ENCODE peak calls at places on chromosomes 2 and 18, in four cellular contexts. U is neural progenitor cell, J is pancreas, Q is IMR-90. X is an unnamed sample. For H3K27me3, the result is how much of the 10 kb centered on the place peaks cover.

GRCh38 chr2:200156140-200156858 is 150.2 kb upstream of the SPATS2L start:
- DNase-seq in U (no peak), J (no peak), Q (peak), X (no peak)

GRCh38 chr2:204335642-204336041 is 209.6 kb upstream of the PARD3B start:
- DNase-seq in U (no peak), J (no peak), Q (no peak), X (no peak)

GRCh38 chr2:184006998-184007397 is 591.3 kb upstream of the ZNF804A start:
- DNase-seq in U (no peak), J (no peak), Q (no peak), X (no peak)

GRCh38 chr18:49648326-49648725 is 86.5 kb downstream of the LIPG start:
- DNase-seq in U (no peak), J (no peak), Q (no peak), X (no peak)

GRCh38 chr2:25822190-25823117 is 55.8 kb downstream of the ASXL2 start:
- DNase-seq in U (peak), J (peak), Q (no peak), X (peak)

GRCh38 chr2:54560146-54560881 is 104.2 kb downstream of the SPTBN1 start:
- DNase-seq in U (peak), J (no peak), Q (peak), X (peak)

GRCh38 chr2:44932564-44933392 is 8.7 kb upstream of the SIX3 start:
- DNase-seq in U (peak), J (no peak), Q (no peak), X (no peak)

GRCh38 chr2:7437122-7437521 is 519.9 kb downstream of the RNF144A start:
- DNase-seq in U (no peak), J (no peak), Q (no peak), X (no peak)

GRCh38 chr2:191649519-191649918 is 28.4 kb upstream of the NABP1 start:
- DNase-seq in U (no peak), J (no peak), Q (no peak), X (no peak)

GRCh38 chr18:45252474-45252873 is 362.8 kb upstream of the SLC14A2 start:
- DNase-seq in U (no peak), J (no peak), Q (no peak), X (no peak)

GRCh38 chr18:35695803-35696202 is 114.3 kb downstream of the GALNT1 start:
- DNase-seq in U (no peak), J (peak), Q (no peak), X (no peak)

GRCh38 chr2:55311444-55311870 is 42.4 kb upstream of the MTIF2 start:
- DNase-seq in U (no peak), J (no peak), Q (peak), X (peak)

GRCh38 chr2:8633735-8634313 is 48.0 kb upstream of the ID2 start:
- DNase-seq in U (no peak), J (peak), Q (peak), X (no peak)

DNA sequence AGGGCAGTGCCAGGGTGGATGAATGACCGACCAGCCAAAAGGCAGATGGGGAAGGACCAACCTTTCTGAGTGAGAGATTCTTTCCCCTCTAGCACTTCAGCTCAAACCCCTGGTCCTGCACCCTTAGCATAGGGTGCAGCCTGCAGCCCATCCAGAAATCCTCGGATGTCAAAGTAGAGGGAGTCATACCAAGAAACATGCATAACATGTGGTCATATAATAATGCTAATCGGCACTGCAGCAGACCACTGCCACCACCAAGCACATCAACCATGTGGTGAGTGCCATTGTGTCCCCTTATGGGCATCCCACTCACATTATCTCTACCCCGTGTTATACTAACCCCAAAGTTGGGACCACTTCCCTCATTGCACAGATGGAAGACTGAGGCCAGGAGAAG is 17.7 kb downstream of the ATOH8 start:
- DNase-seq in U (no peak), J (no peak), Q (no peak), X (no peak)
- H3K4me3 ChIP-seq in U (no peak), J (no peak), Q (no peak), X (no peak)

GRCh38 chr2:47653909-47654789 is 128.8 kb upstream of the MSH6 start:
- DNase-seq in U (peak), J (no peak), Q (peak), X (peak)
- TF ChIP-seq CTCF in U (peak), J (no peak), Q (peak), X (peak)

DNA sequence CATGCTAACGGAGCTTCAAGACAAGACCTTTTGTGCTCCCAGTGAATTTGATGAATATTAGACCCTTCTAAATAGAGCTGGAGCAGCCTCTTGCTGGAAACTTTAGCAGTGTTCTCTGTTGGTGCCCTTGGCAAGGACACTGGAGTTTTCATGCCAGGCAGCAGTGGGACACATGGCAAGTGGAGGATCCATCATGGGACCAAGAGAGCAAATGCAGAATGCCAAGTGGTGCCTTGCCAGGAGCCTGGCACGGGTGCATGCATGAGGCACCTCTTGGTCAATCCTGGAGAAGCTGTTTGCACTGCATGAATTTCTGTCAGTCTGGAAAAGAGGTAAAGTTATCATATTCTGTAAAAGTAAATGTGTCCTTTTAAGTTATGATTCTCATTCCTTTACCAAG is 59.1 kb downstream of the NETO1 start:
- DNase-seq in U (no peak), J (no peak), Q (no peak), X (no peak)
- H3K27me3 ChIP-seq in U (under half), J (under half), Q (under half), X (under half)

GRCh38 chr2:20448246-20449046 is 1.6 kb downstream of the RHOB start:
- DNase-seq in U (peak), J (no peak), Q (peak), X (no peak)

GRCh38 chr2:20450201-20451108 is 3.6 kb downstream of the RHOB start:
- DNase-seq in U (peak), J (no peak), Q (peak), X (no peak)

GRCh38 chr2:20447437-20448245 is 767 bp downstream of the RHOB start:
- DNase-seq in U (peak), J (peak), Q (peak), X (peak)

GRCh38 chr2:20451346-20451745 is 4.5 kb downstream of the RHOB start:
- DNase-seq in U (no peak), J (no peak), Q (peak), X (no peak)

DNA sequence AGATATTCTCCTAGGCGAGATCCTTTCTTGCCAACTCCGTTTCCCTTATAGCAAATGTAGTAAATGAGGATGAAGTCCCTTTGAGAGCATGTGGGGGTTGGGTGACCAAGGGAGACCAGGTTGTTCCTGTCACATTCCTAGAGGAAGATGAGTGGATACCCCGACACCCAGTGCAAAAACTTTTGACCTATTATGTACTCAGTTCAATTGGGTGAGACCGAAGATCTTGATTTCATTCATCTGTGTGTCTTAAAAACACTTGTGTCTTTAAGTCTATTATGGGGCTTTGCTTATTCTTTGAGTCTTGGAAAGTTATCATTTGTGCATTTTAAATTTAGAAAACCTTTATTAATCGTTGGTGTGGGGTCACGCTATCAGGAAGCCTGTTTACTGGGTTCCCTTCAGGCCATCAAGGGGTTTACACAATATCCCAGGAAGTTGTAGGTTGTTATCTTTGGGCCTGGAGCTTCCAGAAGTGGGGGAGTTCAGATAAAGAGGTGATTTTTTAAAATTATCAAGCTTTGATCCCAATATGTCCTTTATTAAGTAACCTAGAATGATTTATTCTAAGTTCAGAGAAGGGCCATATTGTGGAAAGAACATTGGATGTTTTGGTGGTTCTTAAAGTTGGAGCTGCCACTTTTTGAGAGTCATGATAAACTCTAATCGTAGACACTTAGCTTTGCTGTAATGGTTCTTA is 2.8 kb downstream of the RHOB start:
- DNase-seq in U (no peak), J (no peak), Q (peak), X (no peak)
- H3K4me3 ChIP-seq in U (no peak), J (peak), Q (peak), X (no peak)

GRCh38 chr2:96816127-96816835 is at the start of gene CNNM3:
- DNase-seq in U (peak), J (peak), Q (peak), X (peak)
- TF ChIP-seq CTCF in U (peak), J (peak), Q (peak), X (peak)

GRCh38 chr2:149658553-149658952 is 71.0 kb upstream of the MMADHC start:
- DNase-seq in U (no peak), J (no peak), Q (no peak), X (no peak)
- H3K27me3 ChIP-seq in U (under half), J (under half), Q (under half), X (under half)

GRCh38 chr2:2662847-2663356 is 331.8 kb upstream of the MYT1L start:
- DNase-seq in U (no peak), J (no peak), Q (no peak), X (no peak)

GRCh38 chr2:2663401-2664036 is 332.4 kb upstream of the MYT1L start:
- DNase-seq in U (no peak), J (no peak), Q (peak), X (no peak)

GRCh38 chr2:2664989-2665833 is 334.1 kb upstream of the MYT1L start:
- DNase-seq in U (peak), J (no peak), Q (peak), X (no peak)

GRCh38 chr2:2660789-2661355 is 329.8 kb upstream of the MYT1L start:
- DNase-seq in U (no peak), J (no peak), Q (peak), X (no peak)

DNA sequence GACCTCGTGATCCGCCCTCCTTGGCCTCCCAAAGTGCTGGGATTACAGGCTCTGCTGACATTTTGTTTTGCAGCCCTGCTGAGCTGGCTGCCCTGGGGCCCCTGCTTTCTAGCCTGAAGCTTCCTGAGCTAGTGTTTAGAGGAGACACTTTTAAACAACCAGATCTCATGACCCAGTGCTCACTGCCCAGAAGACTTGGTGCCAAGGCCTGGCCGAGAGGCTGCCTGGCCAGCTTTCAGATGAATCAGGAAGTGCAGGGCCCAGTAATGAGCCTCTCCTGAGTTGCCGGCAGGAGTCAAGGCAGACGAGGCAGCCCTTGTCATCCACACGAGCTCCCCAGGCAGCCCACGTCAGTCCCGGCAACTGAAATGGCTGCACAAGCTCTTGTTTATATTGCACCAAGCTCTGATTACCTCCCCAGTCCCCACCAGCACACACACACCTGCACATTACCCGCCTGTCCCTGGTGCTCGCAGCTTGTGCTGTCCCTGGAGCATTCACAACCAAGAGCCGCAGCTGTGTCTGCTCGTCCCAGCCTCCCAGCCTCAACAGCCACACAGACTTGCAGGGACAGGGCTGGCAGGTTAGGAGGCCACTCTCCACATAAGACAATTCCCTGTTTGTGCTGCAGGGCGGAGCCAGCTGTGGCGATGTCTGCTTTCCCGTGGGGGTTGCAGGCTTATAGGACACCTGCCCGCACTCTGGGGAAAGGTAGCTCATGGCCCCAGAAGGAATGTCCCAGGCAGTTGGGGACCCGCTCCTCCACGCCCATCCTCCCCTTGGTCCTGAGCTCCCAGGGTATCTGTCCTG is 331.2 kb upstream of the MYT1L start:
- DNase-seq in U (no peak), J (no peak), Q (peak), X (no peak)
- H3K4me3 ChIP-seq in U (no peak), J (no peak), Q (no peak), X (no peak)

DNA sequence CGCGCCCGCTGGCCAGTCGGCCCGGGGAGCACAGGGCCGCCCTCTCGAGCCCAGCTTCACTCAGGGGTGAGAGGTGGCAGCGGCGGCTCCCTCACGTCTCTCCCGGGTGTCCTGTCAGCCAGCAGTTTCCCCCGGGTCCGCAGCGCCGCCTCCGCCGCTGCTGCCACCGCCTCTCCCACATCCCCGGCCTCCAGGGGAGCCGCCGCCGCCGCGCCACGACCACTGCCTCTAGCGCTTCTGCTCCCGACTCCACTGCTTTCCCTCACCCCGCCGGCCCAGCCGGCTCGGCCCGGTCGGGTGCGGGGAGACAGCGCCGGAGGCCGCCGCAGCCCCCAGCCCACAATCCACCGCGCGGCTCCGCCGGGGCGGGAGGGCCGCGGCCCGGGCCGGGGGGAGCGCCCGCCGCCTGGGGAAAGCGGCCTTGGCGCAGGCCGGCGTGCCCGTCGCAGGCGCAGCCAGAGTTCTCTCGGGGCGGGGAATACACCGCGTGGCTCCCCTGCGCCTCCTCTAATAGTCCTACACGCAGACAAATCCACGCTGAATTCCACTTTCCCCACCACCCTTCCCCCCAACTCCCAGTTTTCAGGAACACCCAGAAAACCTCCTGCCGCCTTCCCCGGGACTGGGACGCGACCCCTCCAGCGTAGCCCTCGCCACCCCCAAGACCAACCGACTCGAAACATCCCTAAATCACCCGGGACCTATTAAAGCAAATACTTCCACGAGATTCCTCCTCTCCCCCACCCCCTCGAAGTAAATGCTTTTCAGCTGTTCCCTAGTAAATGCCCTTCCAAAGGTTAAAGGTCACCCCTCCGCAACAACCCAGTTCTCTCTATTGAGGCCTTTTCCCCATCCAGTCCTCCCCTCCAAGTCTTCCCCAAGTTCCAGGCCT is at the start of gene VPS54:
- DNase-seq in U (peak), J (peak), Q (peak), X (peak)
- TF ChIP-seq CTCF in U (no peak), J (no peak), Q (no peak), X (no peak)